ENCODE peak calls at places on chromosomes 1 and 21, in five cellular contexts. Y is M059J; O is activated T-cell treated with anti-CD3 and anti-CD28 coated beads, Interleukin-2, amount 50 U/mL, for 1 hour; L is neural crest cell; H is amygdala. T is an unnamed sample.

GRCh38 chr1:68332041-68332440 is 99.7 kb upstream of the WLS start:
- DNase-seq in Y (no peak), O (no peak), L (no peak), H (no peak), T (no peak)

GRCh38 chr21:41548781-41549180 is 40.8 kb upstream of the TMPRSS2 start:
- DNase-seq in Y (no peak), O (no peak), L (no peak), H (no peak), T (no peak)

GRCh38 chr1:61253059-61253735 is 170.8 kb downstream of the NFIA start:
- DNase-seq in Y (peak; percentile 4), O (no peak), L (no peak), H (no peak), T (no peak)

GRCh38 chr1:62271932-62272728 is 47.1 kb downstream of the KANK4 start:
- DNase-seq in Y (no peak), O (peak; percentile 29), L (no peak), H (no peak), T (peak; percentile 7)

GRCh38 chr1:23304140-23304620 is 39.9 kb downstream of the HNRNPR start:
- DNase-seq in Y (no peak), O (no peak), L (no peak), H (no peak), T (no peak)

GRCh38 chr1:214123061-214123784 is 135.4 kb downstream of the PROX1 start:
- DNase-seq in Y (peak; percentile 70), O (peak; percentile 19), L (peak; percentile 22), H (peak; percentile 17), T (no peak)

GRCh38 chr21:15520811-15521643 is 208.8 kb upstream of the USP25 start:
- DNase-seq in Y (no peak), O (no peak), L (no peak), H (no peak), T (no peak)

GRCh38 chr1:116676291-116676690 is 8.8 kb upstream of the IGSF3 start:
- DNase-seq in Y (no peak), O (no peak), L (no peak), H (no peak), T (no peak)

GRCh38 chr1:27609618-27610240 is 5.8 kb upstream of the AHDC1 start:
- DNase-seq in Y (no peak), O (no peak), L (no peak), H (no peak), T (no peak)

GRCh38 chr1:206895837-206896242 is 1.4 kb upstream of the IL24 start:
- DNase-seq in Y (peak; percentile 77), O (no peak), L (no peak), H (no peak), T (no peak)

GRCh38 chr21:42648606-42649005 is 4.8 kb upstream of the PDE9A start:
- DNase-seq in Y (no peak), O (no peak), L (no peak), H (no peak), T (no peak)

GRCh38 chr1:12604114-12604874 is 13.7 kb downstream of the DHRS3 start:
- DNase-seq in Y (peak; percentile 100), O (peak; percentile 51), L (no peak), H (no peak), T (peak; percentile 60)

GRCh38 chr1:209544098-209544497 is 39.4 kb upstream of the CAMK1G start:
- DNase-seq in Y (no peak), O (no peak), L (no peak), H (no peak), T (no peak)

GRCh38 chr21:33578959-33579542 is 9.4 kb downstream of the DONSON start:
- DNase-seq in Y (peak; percentile 76), O (no peak), L (no peak), H (no peak), T (no peak)

GRCh38 chr21:33135925-33136324 is 66.0 kb downstream of the OLIG1 start:
- DNase-seq in Y (no peak), O (no peak), L (no peak), H (no peak), T (no peak)

GRCh38 chr1:236159704-236160539 is 17.6 kb downstream of the GPR137B start:
- DNase-seq in Y (no peak), O (no peak), L (no peak), H (no peak), T (peak; percentile 32)

GRCh38 chr21:35189077-35189863 is 140.2 kb upstream of the RUNX1 start:
- DNase-seq in Y (peak; percentile 59), O (no peak), L (no peak), H (no peak), T (no peak)

GRCh38 chr1:208233978-208234377 is 10.2 kb downstream of the PLXNA2 start:
- DNase-seq in Y (no peak), O (no peak), L (no peak), H (no peak), T (no peak)

GRCh38 chr1:162276493-162276892 is 100.2 kb downstream of the SPATA46 start:
- DNase-seq in Y (peak; percentile 55), O (no peak), L (no peak), H (no peak), T (no peak)

GRCh38 chr21:36422279-36423098 is 37.3 kb downstream of the CHAF1B start:
- DNase-seq in Y (peak; percentile 73), O (no peak), L (peak; percentile 47), H (no peak), T (no peak)

GRCh38 chr21:46153259-46154154 is 1.9 kb downstream of the FTCD start:
- DNase-seq in Y (peak; percentile 25), O (peak; percentile 12), L (peak; percentile 75), H (no peak), T (peak; percentile 25)

GRCh38 chr1:113860891-113861290 is 10.6 kb downstream of the PTPN22 start:
- DNase-seq in Y (peak; percentile 83), O (no peak), L (no peak), H (no peak), T (no peak)

GRCh38 chr1:106620521-106620954 is 435.9 kb upstream of the PRMT6 start:
- DNase-seq in Y (peak; percentile 44), O (no peak), L (no peak), H (no peak), T (no peak)

GRCh38 chr1:185934476-185935189 is 200.4 kb downstream of the HMCN1 start:
- DNase-seq in Y (peak; percentile 42), O (no peak), L (no peak), H (no peak), T (no peak)

GRCh38 chr1:100894622-100895539 is at the start of gene EXTL2:
- DNase-seq in Y (peak; percentile 98), O (peak; percentile 61), L (peak; percentile 62), H (peak; percentile 74), T (peak; percentile 53)

GRCh38 chr1:197486948-197487347 is 218.9 kb downstream of the CRB1 start:
- DNase-seq in Y (peak; percentile 18), O (no peak), L (no peak), H (no peak), T (no peak)

GRCh38 chr1:72438270-72438669 is 155.9 kb upstream of the NEGR1 start:
- DNase-seq in Y (no peak), O (no peak), L (no peak), H (no peak), T (no peak)

T was measured in effector memory CD8-positive, alpha-beta T cell.